ENCODE peak calls at places on chromosomes 5 and 9, in six cellular contexts. One of them, this sample, is unnamed.

GRCh38 chr5:143980506-143980905 is 168.5 kb downstream of the HMHB1 start:
- DNase-seq in CD4-positive, CD25-positive, alpha-beta regulatory T cell: no peak
- DNase-seq in Peyer's patch: no peak
- DNase-seq in esophagus muscularis mucosa: no peak
- DNase-seq in adrenal gland: no peak
- DNase-seq in CD8-positive, alpha-beta T cell: no peak
- DNase-seq in this sample: no peak

GRCh38 chr9:70488098-70488792 is 73.8 kb upstream of the KLF9 start:
- DNase-seq in CD4-positive, CD25-positive, alpha-beta regulatory T cell: no peak
- DNase-seq in Peyer's patch: no peak
- DNase-seq in esophagus muscularis mucosa: no peak
- DNase-seq in adrenal gland: no peak
- DNase-seq in CD8-positive, alpha-beta T cell: no peak
- DNase-seq in this sample: no peak

GRCh38 chr5:173056783-173057061 is 570 bp downstream of the CREBRF start:
- DNase-seq in CD4-positive, CD25-positive, alpha-beta regulatory T cell: no peak
- DNase-seq in Peyer's patch: no peak
- DNase-seq in esophagus muscularis mucosa: no peak
- DNase-seq in adrenal gland: peak; percentile 91
- DNase-seq in CD8-positive, alpha-beta T cell: no peak
- DNase-seq in this sample: no peak

GRCh38 chr9:6889868-6890267 is 132.1 kb downstream of the KDM4C start:
- DNase-seq in CD4-positive, CD25-positive, alpha-beta regulatory T cell: no peak
- DNase-seq in Peyer's patch: no peak
- DNase-seq in esophagus muscularis mucosa: no peak
- DNase-seq in adrenal gland: no peak
- DNase-seq in CD8-positive, alpha-beta T cell: no peak
- DNase-seq in this sample: no peak

GRCh38 chr9:120184266-120184665 is 395.7 kb downstream of the CDK5RAP2 start:
- DNase-seq in CD4-positive, CD25-positive, alpha-beta regulatory T cell: no peak
- DNase-seq in Peyer's patch: no peak
- DNase-seq in esophagus muscularis mucosa: no peak
- DNase-seq in adrenal gland: no peak
- DNase-seq in CD8-positive, alpha-beta T cell: no peak
- DNase-seq in this sample: no peak

GRCh38 chr5:82325155-82325554 is 47.0 kb upstream of the RPS23 start:
- DNase-seq in CD4-positive, CD25-positive, alpha-beta regulatory T cell: no peak
- DNase-seq in Peyer's patch: no peak
- DNase-seq in esophagus muscularis mucosa: no peak
- DNase-seq in adrenal gland: no peak
- DNase-seq in CD8-positive, alpha-beta T cell: no peak
- DNase-seq in this sample: no peak

GRCh38 chr9:4486176-4486575 is 4.1 kb upstream of the SLC1A1 start:
- DNase-seq in CD4-positive, CD25-positive, alpha-beta regulatory T cell: no peak
- DNase-seq in Peyer's patch: no peak
- DNase-seq in esophagus muscularis mucosa: no peak
- DNase-seq in adrenal gland: no peak
- DNase-seq in CD8-positive, alpha-beta T cell: no peak
- DNase-seq in this sample: peak; percentile 25

GRCh38 chr5:142095651-142096330 is 12.8 kb upstream of the NDFIP1 start:
- DNase-seq in CD4-positive, CD25-positive, alpha-beta regulatory T cell: peak; percentile 99
- DNase-seq in Peyer's patch: no peak
- DNase-seq in esophagus muscularis mucosa: no peak
- DNase-seq in adrenal gland: no peak
- DNase-seq in CD8-positive, alpha-beta T cell: peak; percentile 79
- DNase-seq in this sample: peak; percentile 91

GRCh38 chr5:120293796-120294195 is 170.3 kb upstream of the PRR16 start:
- DNase-seq in CD4-positive, CD25-positive, alpha-beta regulatory T cell: no peak
- DNase-seq in Peyer's patch: no peak
- DNase-seq in esophagus muscularis mucosa: no peak
- DNase-seq in adrenal gland: no peak
- DNase-seq in CD8-positive, alpha-beta T cell: no peak
- DNase-seq in this sample: no peak

GRCh38 chr5:138243794-138244193 is 30.6 kb downstream of the GFRA3 start:
- DNase-seq in CD4-positive, CD25-positive, alpha-beta regulatory T cell: no peak
- DNase-seq in Peyer's patch: no peak
- DNase-seq in esophagus muscularis mucosa: no peak
- DNase-seq in adrenal gland: no peak
- DNase-seq in CD8-positive, alpha-beta T cell: no peak
- DNase-seq in this sample: no peak

GRCh38 chr5:55982957-55983381 is 11.8 kb downstream of the IL6ST start:
- DNase-seq in CD4-positive, CD25-positive, alpha-beta regulatory T cell: no peak
- DNase-seq in Peyer's patch: peak; percentile 60
- DNase-seq in esophagus muscularis mucosa: no peak
- DNase-seq in adrenal gland: no peak
- DNase-seq in CD8-positive, alpha-beta T cell: no peak
- DNase-seq in this sample: no peak

GRCh38 chr5:117788596-117788995 is 1199.8 kb downstream of the DTWD2 start:
- DNase-seq in CD4-positive, CD25-positive, alpha-beta regulatory T cell: no peak
- DNase-seq in Peyer's patch: no peak
- DNase-seq in esophagus muscularis mucosa: no peak
- DNase-seq in adrenal gland: no peak
- DNase-seq in CD8-positive, alpha-beta T cell: no peak
- DNase-seq in this sample: no peak

GRCh38 chr9:33510264-33511183 is 13.5 kb upstream of the ANKRD18B start:
- DNase-seq in CD4-positive, CD25-positive, alpha-beta regulatory T cell: peak; percentile 60
- DNase-seq in Peyer's patch: peak; percentile 64
- DNase-seq in esophagus muscularis mucosa: peak; percentile 91
- DNase-seq in adrenal gland: peak; percentile 69
- DNase-seq in CD8-positive, alpha-beta T cell: peak; percentile 31
- DNase-seq in this sample: peak; percentile 49

GRCh38 chr5:73853091-73853490 is 227.1 kb downstream of the ARHGEF28 start:
- DNase-seq in CD4-positive, CD25-positive, alpha-beta regulatory T cell: no peak
- DNase-seq in Peyer's patch: no peak
- DNase-seq in esophagus muscularis mucosa: no peak
- DNase-seq in adrenal gland: peak; percentile 42
- DNase-seq in CD8-positive, alpha-beta T cell: no peak
- DNase-seq in this sample: no peak

GRCh38 chr5:10892911-10893215 is 131.8 kb upstream of the DAP start:
- DNase-seq in CD4-positive, CD25-positive, alpha-beta regulatory T cell: no peak
- DNase-seq in Peyer's patch: no peak
- DNase-seq in esophagus muscularis mucosa: no peak
- DNase-seq in adrenal gland: no peak
- DNase-seq in CD8-positive, alpha-beta T cell: no peak
- DNase-seq in this sample: no peak

GRCh38 chr5:40717281-40717680 is 37.6 kb downstream of the PTGER4 start:
- DNase-seq in CD4-positive, CD25-positive, alpha-beta regulatory T cell: no peak
- DNase-seq in Peyer's patch: no peak
- DNase-seq in esophagus muscularis mucosa: no peak
- DNase-seq in adrenal gland: no peak
- DNase-seq in CD8-positive, alpha-beta T cell: no peak
- DNase-seq in this sample: no peak

GRCh38 chr5:73160239-73160671 is 12.7 kb upstream of the TMEM174 start:
- DNase-seq in CD4-positive, CD25-positive, alpha-beta regulatory T cell: peak; percentile 85
- DNase-seq in Peyer's patch: no peak
- DNase-seq in esophagus muscularis mucosa: no peak
- DNase-seq in adrenal gland: no peak
- DNase-seq in CD8-positive, alpha-beta T cell: peak; percentile 30
- DNase-seq in this sample: peak; percentile 92

GRCh38 chr5:36407396-36407795 is 105.7 kb upstream of the RANBP3L start:
- DNase-seq in CD4-positive, CD25-positive, alpha-beta regulatory T cell: no peak
- DNase-seq in Peyer's patch: no peak
- DNase-seq in esophagus muscularis mucosa: no peak
- DNase-seq in adrenal gland: no peak
- DNase-seq in CD8-positive, alpha-beta T cell: no peak
- DNase-seq in this sample: no peak

GRCh38 chr9:87063883-87064282 is 116.6 kb upstream of the GAS1 start:
- DNase-seq in CD4-positive, CD25-positive, alpha-beta regulatory T cell: no peak
- DNase-seq in Peyer's patch: no peak
- DNase-seq in esophagus muscularis mucosa: no peak
- DNase-seq in adrenal gland: peak; percentile 18
- DNase-seq in CD8-positive, alpha-beta T cell: no peak
- DNase-seq in this sample: no peak

GRCh38 chr9:64773491-64773931 is 511.5 kb downstream of the FOXD4L5 start:
- DNase-seq in CD4-positive, CD25-positive, alpha-beta regulatory T cell: no peak
- DNase-seq in Peyer's patch: peak; percentile 50
- DNase-seq in esophagus muscularis mucosa: peak; percentile 31
- DNase-seq in adrenal gland: no peak
- DNase-seq in CD8-positive, alpha-beta T cell: peak; percentile 11
- DNase-seq in this sample: no peak

GRCh38 chr5:16994576-16994975 is 58.5 kb upstream of the MYO10 start:
- DNase-seq in CD4-positive, CD25-positive, alpha-beta regulatory T cell: no peak
- DNase-seq in Peyer's patch: no peak
- DNase-seq in esophagus muscularis mucosa: no peak
- DNase-seq in adrenal gland: no peak
- DNase-seq in CD8-positive, alpha-beta T cell: no peak
- DNase-seq in this sample: no peak

GRCh38 chr5:167702014-167702413 is 589.4 kb upstream of the WWC1 start:
- DNase-seq in CD4-positive, CD25-positive, alpha-beta regulatory T cell: no peak
- DNase-seq in Peyer's patch: no peak
- DNase-seq in esophagus muscularis mucosa: no peak
- DNase-seq in adrenal gland: no peak
- DNase-seq in CD8-positive, alpha-beta T cell: no peak
- DNase-seq in this sample: no peak

GRCh38 chr5:102834438-102834964 is 79.4 kb downstream of the PAM start:
- DNase-seq in CD4-positive, CD25-positive, alpha-beta regulatory T cell: no peak
- DNase-seq in Peyer's patch: no peak
- DNase-seq in esophagus muscularis mucosa: no peak
- DNase-seq in adrenal gland: no peak
- DNase-seq in CD8-positive, alpha-beta T cell: no peak
- DNase-seq in this sample: no peak

GRCh38 chr5:175001311-175001710 is 276.9 kb downstream of the MSX2 start:
- DNase-seq in CD4-positive, CD25-positive, alpha-beta regulatory T cell: no peak
- DNase-seq in Peyer's patch: no peak
- DNase-seq in esophagus muscularis mucosa: no peak
- DNase-seq in adrenal gland: no peak
- DNase-seq in CD8-positive, alpha-beta T cell: no peak
- DNase-seq in this sample: no peak

GRCh38 chr5:59618644-59619043 is 274.9 kb downstream of the PDE4D start:
- DNase-seq in CD4-positive, CD25-positive, alpha-beta regulatory T cell: no peak
- DNase-seq in Peyer's patch: no peak
- DNase-seq in esophagus muscularis mucosa: no peak
- DNase-seq in adrenal gland: no peak
- DNase-seq in CD8-positive, alpha-beta T cell: no peak
- DNase-seq in this sample: no peak
- H3K4me3 ChIP-seq in CD4-positive, CD25-positive, alpha-beta regulatory T cell: no peak overlapping the region
- H3K4me3 ChIP-seq in Peyer's patch: no peak overlapping the region
- H3K4me3 ChIP-seq in esophagus muscularis mucosa: no peak overlapping the region
- H3K4me3 ChIP-seq in adrenal gland: no peak overlapping the region
- H3K4me3 ChIP-seq in CD8-positive, alpha-beta T cell: no peak overlapping the region
- H3K4me3 ChIP-seq in this sample: no peak overlapping the region

GRCh38 chr5:135265497-135266300 is 133.3 kb downstream of the MACROH2A1 start:
- DNase-seq in CD4-positive, CD25-positive, alpha-beta regulatory T cell: no peak
- DNase-seq in Peyer's patch: no peak
- DNase-seq in esophagus muscularis mucosa: peak; percentile 91
- DNase-seq in adrenal gland: no peak
- DNase-seq in CD8-positive, alpha-beta T cell: no peak
- DNase-seq in this sample: no peak
- H3K4me3 ChIP-seq in CD4-positive, CD25-positive, alpha-beta regulatory T cell: no peak overlapping the region
- H3K4me3 ChIP-seq in Peyer's patch: no peak overlapping the region
- H3K4me3 ChIP-seq in esophagus muscularis mucosa: no peak overlapping the region
- H3K4me3 ChIP-seq in adrenal gland: no peak overlapping the region
- H3K4me3 ChIP-seq in CD8-positive, alpha-beta T cell: no peak overlapping the region
- H3K4me3 ChIP-seq in this sample: no peak overlapping the region

DNA sequence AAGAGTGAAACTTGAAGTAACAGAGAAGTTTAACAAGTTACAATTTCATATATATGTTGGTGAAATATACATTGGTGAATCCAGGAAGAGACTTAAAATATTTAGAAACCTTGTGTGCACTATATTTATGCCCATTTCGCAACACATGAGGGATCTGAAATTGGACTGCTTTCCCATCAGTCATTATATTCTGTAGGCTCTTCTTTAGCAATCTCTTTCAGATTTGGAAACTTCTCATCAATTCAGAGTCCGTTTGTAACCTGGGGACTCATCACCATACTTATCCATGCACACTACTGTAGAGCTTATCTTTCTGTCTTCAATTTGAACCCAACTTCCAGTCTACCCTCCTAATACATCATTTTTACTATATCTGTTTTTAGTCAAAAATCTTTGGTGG is 2.2 kb downstream of the ITGA1 start:
- DNase-seq in CD4-positive, CD25-positive, alpha-beta regulatory T cell: no peak
- DNase-seq in Peyer's patch: no peak
- DNase-seq in esophagus muscularis mucosa: no peak
- DNase-seq in adrenal gland: no peak
- DNase-seq in CD8-positive, alpha-beta T cell: no peak
- DNase-seq in this sample: no peak
- H3K4me3 ChIP-seq in CD4-positive, CD25-positive, alpha-beta regulatory T cell: no peak overlapping the region
- H3K4me3 ChIP-seq in Peyer's patch: peak overlapping the region; percentile 77
- H3K4me3 ChIP-seq in esophagus muscularis mucosa: peak overlapping the region; percentile 74
- H3K4me3 ChIP-seq in adrenal gland: peak overlapping the region; percentile 88
- H3K4me3 ChIP-seq in CD8-positive, alpha-beta T cell: no peak overlapping the region
- H3K4me3 ChIP-seq in this sample: no peak overlapping the region

GRCh38 chr5:151679421-151680155 is 7.1 kb downstream of the SPARC start:
- DNase-seq in CD4-positive, CD25-positive, alpha-beta regulatory T cell: no peak
- DNase-seq in Peyer's patch: no peak
- DNase-seq in esophagus muscularis mucosa: no peak
- DNase-seq in adrenal gland: peak; percentile 26
- DNase-seq in CD8-positive, alpha-beta T cell: no peak
- DNase-seq in this sample: no peak
- H3K4me3 ChIP-seq in CD4-positive, CD25-positive, alpha-beta regulatory T cell: no peak overlapping the region
- H3K4me3 ChIP-seq in Peyer's patch: no peak overlapping the region
- H3K4me3 ChIP-seq in esophagus muscularis mucosa: no peak overlapping the region
- H3K4me3 ChIP-seq in adrenal gland: peak overlapping the region; percentile 16
- H3K4me3 ChIP-seq in CD8-positive, alpha-beta T cell: no peak overlapping the region
- H3K4me3 ChIP-seq in this sample: no peak overlapping the region

GRCh38 chr9:36442710-36443109 is 42.6 kb upstream of the RNF38 start:
- DNase-seq in CD4-positive, CD25-positive, alpha-beta regulatory T cell: no peak
- DNase-seq in Peyer's patch: no peak
- DNase-seq in esophagus muscularis mucosa: no peak
- DNase-seq in adrenal gland: no peak
- DNase-seq in CD8-positive, alpha-beta T cell: no peak
- DNase-seq in this sample: no peak

GRCh38 chr9:36448017-36448416 is 47.9 kb upstream of the RNF38 start:
- DNase-seq in CD4-positive, CD25-positive, alpha-beta regulatory T cell: no peak
- DNase-seq in Peyer's patch: no peak
- DNase-seq in esophagus muscularis mucosa: no peak
- DNase-seq in adrenal gland: no peak
- DNase-seq in CD8-positive, alpha-beta T cell: no peak
- DNase-seq in this sample: no peak

GRCh38 chr9:36443581-36443980 is 43.5 kb upstream of the RNF38 start:
- DNase-seq in CD4-positive, CD25-positive, alpha-beta regulatory T cell: no peak
- DNase-seq in Peyer's patch: no peak
- DNase-seq in esophagus muscularis mucosa: no peak
- DNase-seq in adrenal gland: no peak
- DNase-seq in CD8-positive, alpha-beta T cell: no peak
- DNase-seq in this sample: no peak

GRCh38 chr9:36441966-36442365 is 41.9 kb upstream of the RNF38 start:
- DNase-seq in CD4-positive, CD25-positive, alpha-beta regulatory T cell: peak; percentile 27
- DNase-seq in Peyer's patch: no peak
- DNase-seq in esophagus muscularis mucosa: no peak
- DNase-seq in adrenal gland: no peak
- DNase-seq in CD8-positive, alpha-beta T cell: no peak
- DNase-seq in this sample: peak; percentile 42

DNA sequence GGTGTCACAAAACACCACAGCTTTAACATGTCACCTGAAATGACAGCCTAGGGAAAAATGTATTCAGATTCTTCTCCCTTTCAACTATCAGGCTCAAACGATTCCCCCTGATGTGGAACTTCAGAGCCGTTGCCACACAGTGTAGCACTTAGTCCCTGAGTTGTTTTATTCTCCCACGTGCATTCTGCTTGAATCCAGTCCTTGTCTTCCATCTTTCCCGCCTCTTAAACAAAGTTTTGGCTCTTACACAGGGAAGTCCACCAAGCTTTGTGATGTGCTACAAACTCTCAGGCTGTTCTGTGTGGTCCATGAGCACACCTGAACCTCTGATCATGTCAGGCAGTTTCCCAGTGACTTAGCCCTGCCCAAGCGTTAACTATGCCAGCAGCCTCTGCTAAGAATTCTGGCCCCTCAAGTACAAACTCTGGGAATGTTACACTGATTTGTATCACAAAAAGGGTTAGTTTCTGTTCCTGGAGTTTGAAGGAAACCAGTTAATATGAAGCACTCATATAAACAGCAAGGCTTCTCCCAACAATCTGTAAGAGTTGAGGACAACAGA is 45.8 kb upstream of the RNF38 start:
- DNase-seq in CD4-positive, CD25-positive, alpha-beta regulatory T cell: no peak
- DNase-seq in Peyer's patch: no peak
- DNase-seq in esophagus muscularis mucosa: no peak
- DNase-seq in adrenal gland: no peak
- DNase-seq in CD8-positive, alpha-beta T cell: no peak
- DNase-seq in this sample: no peak
- H3K4me3 ChIP-seq in CD4-positive, CD25-positive, alpha-beta regulatory T cell: no peak overlapping the region
- H3K4me3 ChIP-seq in Peyer's patch: no peak overlapping the region
- H3K4me3 ChIP-seq in esophagus muscularis mucosa: no peak overlapping the region
- H3K4me3 ChIP-seq in adrenal gland: no peak overlapping the region
- H3K4me3 ChIP-seq in CD8-positive, alpha-beta T cell: no peak overlapping the region
- H3K4me3 ChIP-seq in this sample: no peak overlapping the region